ENCODE peak calls at places on chromosomes 4 and X, in eight cellular contexts. One of them, this sample, is unnamed. For H3K9me3 and H3K4me1, the result is how much of the 10 kb centered on the place peaks cover.

GRCh38 chr4:88211473-88212252 is 53.2 kb upstream of the ABCG2 start:
- DNase-seq in heart right ventricle: no peak
- DNase-seq in sigmoid colon: no peak
- DNase-seq in fibroblast of lung: no peak
- DNase-seq in osteoblast: peak
- DNase-seq in suprapubic skin: no peak
- DNase-seq in Panc1: peak
- DNase-seq in tibial nerve: peak
- DNase-seq in this sample: no peak

GRCh38 chrX:31608651-31609050 is 536.8 kb upstream of the FTHL17 start:
- DNase-seq in heart right ventricle: no peak
- DNase-seq in sigmoid colon: no peak
- DNase-seq in fibroblast of lung: no peak
- DNase-seq in osteoblast: no peak
- DNase-seq in suprapubic skin: no peak
- DNase-seq in Panc1: no peak
- DNase-seq in tibial nerve: no peak
- DNase-seq in this sample: no peak

GRCh38 chr4:3660086-3660927 is 105.9 kb upstream of the ADRA2C start:
- DNase-seq in heart right ventricle: no peak
- DNase-seq in sigmoid colon: no peak
- DNase-seq in fibroblast of lung: no peak
- DNase-seq in osteoblast: no peak
- DNase-seq in suprapubic skin: no peak
- DNase-seq in Panc1: no peak
- DNase-seq in tibial nerve: no peak
- DNase-seq in this sample: no peak

GRCh38 chr4:159043861-159044260 is 59.0 kb upstream of the RAPGEF2 start:
- DNase-seq in heart right ventricle: no peak
- DNase-seq in sigmoid colon: no peak
- DNase-seq in fibroblast of lung: no peak
- DNase-seq in osteoblast: no peak
- DNase-seq in suprapubic skin: no peak
- DNase-seq in Panc1: no peak
- DNase-seq in tibial nerve: no peak
- DNase-seq in this sample: no peak

GRCh38 chr4:46404961-46405360 is 15.0 kb upstream of the GABRA2 start:
- DNase-seq in heart right ventricle: no peak
- DNase-seq in sigmoid colon: no peak
- DNase-seq in fibroblast of lung: no peak
- DNase-seq in osteoblast: no peak
- DNase-seq in suprapubic skin: no peak
- DNase-seq in Panc1: no peak
- DNase-seq in tibial nerve: no peak
- DNase-seq in this sample: no peak

GRCh38 chr4:20684852-20685763 is 15.2 kb upstream of the PACRGL start:
- DNase-seq in heart right ventricle: no peak
- DNase-seq in sigmoid colon: no peak
- DNase-seq in fibroblast of lung: no peak
- DNase-seq in osteoblast: no peak
- DNase-seq in suprapubic skin: no peak
- DNase-seq in Panc1: no peak
- DNase-seq in tibial nerve: no peak
- DNase-seq in this sample: no peak

GRCh38 chr4:48756689-48757220 is 23.3 kb downstream of the FRYL start:
- DNase-seq in heart right ventricle: no peak
- DNase-seq in sigmoid colon: no peak
- DNase-seq in fibroblast of lung: peak
- DNase-seq in osteoblast: peak
- DNase-seq in suprapubic skin: no peak
- DNase-seq in Panc1: no peak
- DNase-seq in tibial nerve: no peak
- DNase-seq in this sample: no peak

GRCh38 chr4:24753519-24753918 is 41.9 kb upstream of the SOD3 start:
- DNase-seq in heart right ventricle: no peak
- DNase-seq in sigmoid colon: no peak
- DNase-seq in fibroblast of lung: peak
- DNase-seq in osteoblast: no peak
- DNase-seq in suprapubic skin: no peak
- DNase-seq in Panc1: peak
- DNase-seq in tibial nerve: no peak
- DNase-seq in this sample: peak

GRCh38 chrX:74940414-74940813 is 15.2 kb upstream of the NEXMIF start:
- DNase-seq in heart right ventricle: no peak
- DNase-seq in sigmoid colon: no peak
- DNase-seq in fibroblast of lung: no peak
- DNase-seq in osteoblast: no peak
- DNase-seq in suprapubic skin: no peak
- DNase-seq in Panc1: no peak
- DNase-seq in tibial nerve: no peak
- DNase-seq in this sample: no peak

GRCh38 chr4:56410247-56410646 is 23.0 kb upstream of the AASDH start:
- DNase-seq in heart right ventricle: no peak
- DNase-seq in sigmoid colon: no peak
- DNase-seq in fibroblast of lung: peak
- DNase-seq in osteoblast: peak
- DNase-seq in suprapubic skin: no peak
- DNase-seq in Panc1: no peak
- DNase-seq in tibial nerve: peak
- DNase-seq in this sample: peak

GRCh38 chr4:28555851-28556250 is 1695.2 kb downstream of the STIM2 start:
- DNase-seq in heart right ventricle: no peak
- DNase-seq in sigmoid colon: no peak
- DNase-seq in fibroblast of lung: no peak
- DNase-seq in osteoblast: peak
- DNase-seq in suprapubic skin: no peak
- DNase-seq in Panc1: no peak
- DNase-seq in tibial nerve: no peak
- DNase-seq in this sample: no peak

GRCh38 chr4:28562913-28563312 is 1702.3 kb downstream of the STIM2 start:
- DNase-seq in heart right ventricle: no peak
- DNase-seq in sigmoid colon: no peak
- DNase-seq in fibroblast of lung: no peak
- DNase-seq in osteoblast: no peak
- DNase-seq in suprapubic skin: no peak
- DNase-seq in Panc1: no peak
- DNase-seq in tibial nerve: no peak
- DNase-seq in this sample: no peak

GRCh38 chr4:28557755-28558154 is 1697.1 kb downstream of the STIM2 start:
- DNase-seq in heart right ventricle: no peak
- DNase-seq in sigmoid colon: no peak
- DNase-seq in fibroblast of lung: peak
- DNase-seq in osteoblast: peak
- DNase-seq in suprapubic skin: no peak
- DNase-seq in Panc1: no peak
- DNase-seq in tibial nerve: no peak
- DNase-seq in this sample: no peak

GRCh38 chr4:28558871-28559270 is 1698.2 kb downstream of the STIM2 start:
- DNase-seq in heart right ventricle: no peak
- DNase-seq in sigmoid colon: no peak
- DNase-seq in fibroblast of lung: no peak
- DNase-seq in osteoblast: no peak
- DNase-seq in suprapubic skin: no peak
- DNase-seq in Panc1: no peak
- DNase-seq in tibial nerve: no peak
- DNase-seq in this sample: no peak
- H3K9me3 ChIP-seq in heart right ventricle: under half
- H3K9me3 ChIP-seq in sigmoid colon: under half
- H3K9me3 ChIP-seq in fibroblast of lung: under half
- H3K9me3 ChIP-seq in osteoblast: under half
- H3K9me3 ChIP-seq in suprapubic skin: under half
- H3K9me3 ChIP-seq in Panc1: under half
- H3K9me3 ChIP-seq in tibial nerve: under half
- H3K9me3 ChIP-seq in this sample: under half

GRCh38 chr4:98516441-98517323 is 141.7 kb downstream of the TSPAN5 start:
- DNase-seq in heart right ventricle: no peak
- DNase-seq in sigmoid colon: no peak
- DNase-seq in fibroblast of lung: peak
- DNase-seq in osteoblast: no peak
- DNase-seq in suprapubic skin: no peak
- DNase-seq in Panc1: no peak
- DNase-seq in tibial nerve: no peak
- DNase-seq in this sample: no peak
- H3K4me1 ChIP-seq in heart right ventricle: under half
- H3K4me1 ChIP-seq in sigmoid colon: under half
- H3K4me1 ChIP-seq in fibroblast of lung: under half
- H3K4me1 ChIP-seq in osteoblast: half or more
- H3K4me1 ChIP-seq in suprapubic skin: under half
- H3K4me1 ChIP-seq in Panc1: under half
- H3K4me1 ChIP-seq in tibial nerve: under half
- H3K4me1 ChIP-seq in this sample: under half

GRCh38 chr4:180028682-180029081 is 2214.5 kb upstream of the TENM3 start:
- DNase-seq in heart right ventricle: no peak
- DNase-seq in sigmoid colon: no peak
- DNase-seq in fibroblast of lung: peak
- DNase-seq in osteoblast: no peak
- DNase-seq in suprapubic skin: no peak
- DNase-seq in Panc1: no peak
- DNase-seq in tibial nerve: no peak
- DNase-seq in this sample: no peak
- TF ChIP-seq CTCF in heart right ventricle: no peak
- TF ChIP-seq CTCF in sigmoid colon: no peak
- TF ChIP-seq CTCF in fibroblast of lung: no peak
- TF ChIP-seq CTCF in osteoblast: no peak
- TF ChIP-seq CTCF in suprapubic skin: no peak
- TF ChIP-seq CTCF in Panc1: peak
- TF ChIP-seq CTCF in tibial nerve: peak
- TF ChIP-seq CTCF in this sample: no peak

GRCh38 chrX:19647731-19648588 is 132.7 kb upstream of the MAP3K15 start:
- DNase-seq in heart right ventricle: no peak
- DNase-seq in sigmoid colon: no peak
- DNase-seq in fibroblast of lung: peak
- DNase-seq in osteoblast: no peak
- DNase-seq in suprapubic skin: no peak
- DNase-seq in Panc1: no peak
- DNase-seq in tibial nerve: no peak
- DNase-seq in this sample: no peak
- H3K9me3 ChIP-seq in heart right ventricle: under half
- H3K9me3 ChIP-seq in sigmoid colon: under half
- H3K9me3 ChIP-seq in fibroblast of lung: under half
- H3K9me3 ChIP-seq in osteoblast: under half
- H3K9me3 ChIP-seq in suprapubic skin: under half
- H3K9me3 ChIP-seq in Panc1: under half
- H3K9me3 ChIP-seq in tibial nerve: under half
- H3K9me3 ChIP-seq in this sample: under half

GRCh38 chr4:11949355-11949754 is 520.7 kb upstream of the HS3ST1 start:
- DNase-seq in heart right ventricle: no peak
- DNase-seq in sigmoid colon: no peak
- DNase-seq in fibroblast of lung: no peak
- DNase-seq in osteoblast: no peak
- DNase-seq in suprapubic skin: no peak
- DNase-seq in Panc1: no peak
- DNase-seq in tibial nerve: no peak
- DNase-seq in this sample: no peak

DNA sequence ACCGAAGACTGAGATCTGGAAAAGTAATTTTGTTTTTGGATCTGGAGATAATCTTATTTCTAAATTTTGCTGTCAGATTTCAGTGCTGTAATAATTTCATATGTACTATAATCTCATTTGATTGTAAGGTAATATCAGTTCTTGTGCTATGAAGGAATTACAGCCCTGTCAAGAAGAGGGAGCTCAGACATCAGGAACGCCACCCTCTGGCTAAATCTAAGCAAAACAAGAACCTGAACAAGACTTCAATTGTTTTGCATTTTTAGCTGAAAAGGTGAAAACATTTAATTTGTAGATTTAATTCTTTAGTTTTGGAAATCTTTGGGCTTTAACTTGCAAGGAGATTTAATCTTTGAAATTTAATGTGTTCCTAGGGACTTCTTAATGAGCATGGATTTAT is 525.4 kb upstream of the HS3ST1 start:
- DNase-seq in heart right ventricle: no peak
- DNase-seq in sigmoid colon: no peak
- DNase-seq in fibroblast of lung: no peak
- DNase-seq in osteoblast: no peak
- DNase-seq in suprapubic skin: no peak
- DNase-seq in Panc1: no peak
- DNase-seq in tibial nerve: no peak
- DNase-seq in this sample: no peak
- H3K4me1 ChIP-seq in heart right ventricle: under half
- H3K4me1 ChIP-seq in sigmoid colon: under half
- H3K4me1 ChIP-seq in fibroblast of lung: under half
- H3K4me1 ChIP-seq in osteoblast: under half
- H3K4me1 ChIP-seq in suprapubic skin: under half
- H3K4me1 ChIP-seq in Panc1: under half
- H3K4me1 ChIP-seq in tibial nerve: under half
- H3K4me1 ChIP-seq in this sample: under half

This sample was measured in keratinocyte.